ENCODE peak calls at places on chromosome 7, in seven cellular contexts. P, C, I, K, Q, G and X are unnamed samples. For H3K36me3 and H3K4me1, the result is how much of the 10 kb centered on the place peaks cover.

GRCh38 chr7:105277341-105277740 is 111.4 kb downstream of the SRPK2 start:
- DNase-seq in P (no peak), C (no peak), Q (peak), I (no peak), G (no peak), K (peak), X (no peak)

GRCh38 chr7:26202019-26202985 is 757 bp downstream of the CBX3 start:
- DNase-seq in P (peak), K (no peak), C (peak), I (peak), G (peak), Q (no peak), X (peak)

GRCh38 chr7:77409005-77409738 is 7.0 kb downstream of the GSAP start:
- DNase-seq in C (no peak), K (peak), P (no peak), Q (peak), G (peak), I (no peak), X (no peak)

GRCh38 chr7:133836666-133837065 is 290.5 kb upstream of the LRGUK start:
- DNase-seq in I (no peak), K (no peak), P (no peak), G (no peak), C (no peak), Q (no peak), X (peak)

GRCh38 chr7:22351329-22351692 is 5.6 kb downstream of the RAPGEF5 start:
- DNase-seq in K (no peak), G (no peak), C (no peak), I (no peak), Q (no peak), P (peak), X (no peak)

GRCh38 chr7:16062269-16062668 is 359.1 kb downstream of the CRPPA start:
- DNase-seq in C (no peak), Q (peak), K (peak), P (no peak), G (peak), I (no peak), X (no peak)

GRCh38 chr7:3832199-3832598 is 531.1 kb downstream of the SDK1 start:
- DNase-seq in P (no peak), G (no peak), Q (no peak), I (no peak), C (no peak), K (no peak), X (no peak)

GRCh38 chr7:12403287-12404181 is at the start of gene VWDE:
- DNase-seq in P (no peak), K (peak), I (peak), C (peak), G (peak), Q (peak), X (peak)

GRCh38 chr7:50960621-50961310 is 178.1 kb upstream of the GRB10 start:
- DNase-seq in Q (no peak), I (no peak), P (no peak), C (no peak), G (no peak), K (no peak), X (no peak)

GRCh38 chr7:157362729-157363128 is 25.9 kb downstream of the DNAJB6 start:
- DNase-seq in C (no peak), K (no peak), P (no peak), Q (no peak), G (no peak), I (no peak), X (no peak)

GRCh38 chr7:158252837-158253669 is 334.6 kb downstream of the PTPRN2 start:
- DNase-seq in Q (no peak), I (no peak), K (no peak), P (no peak), G (no peak), C (no peak), X (no peak)

GRCh38 chr7:136890379-136890778 is 21.9 kb downstream of the CHRM2 start:
- DNase-seq in P (no peak), K (no peak), Q (peak), I (no peak), G (no peak), C (no peak), X (no peak)

GRCh38 chr7:17898111-17898510 is 42.2 kb downstream of the SNX13 start:
- DNase-seq in P (no peak), G (no peak), Q (no peak), I (no peak), C (no peak), K (no peak), X (no peak)

GRCh38 chr7:47635091-47636090 is 53.5 kb upstream of the TNS3 start:
- DNase-seq in C (no peak), K (peak), P (no peak), G (no peak), Q (no peak), I (peak), X (no peak)

GRCh38 chr7:28239823-28240204 is 59.2 kb upstream of the JAZF1 start:
- DNase-seq in I (no peak), G (no peak), Q (peak), P (no peak), C (no peak), K (no peak), X (no peak)

GRCh38 chr7:137026176-137026500 is 157.7 kb downstream of the CHRM2 start:
- DNase-seq in G (no peak), Q (no peak), C (no peak), P (no peak), K (no peak), I (no peak), X (no peak)

GRCh38 chr7:75584385-75584784 is 92.3 kb downstream of the SPDYE5 start:
- DNase-seq in Q (no peak), K (no peak), C (no peak), I (no peak), G (peak), P (no peak), X (no peak)
- H3K36me3 ChIP-seq in Q (under half), K (under half), C (under half), I (under half), G (under half), P (under half), X (under half)

DNA sequence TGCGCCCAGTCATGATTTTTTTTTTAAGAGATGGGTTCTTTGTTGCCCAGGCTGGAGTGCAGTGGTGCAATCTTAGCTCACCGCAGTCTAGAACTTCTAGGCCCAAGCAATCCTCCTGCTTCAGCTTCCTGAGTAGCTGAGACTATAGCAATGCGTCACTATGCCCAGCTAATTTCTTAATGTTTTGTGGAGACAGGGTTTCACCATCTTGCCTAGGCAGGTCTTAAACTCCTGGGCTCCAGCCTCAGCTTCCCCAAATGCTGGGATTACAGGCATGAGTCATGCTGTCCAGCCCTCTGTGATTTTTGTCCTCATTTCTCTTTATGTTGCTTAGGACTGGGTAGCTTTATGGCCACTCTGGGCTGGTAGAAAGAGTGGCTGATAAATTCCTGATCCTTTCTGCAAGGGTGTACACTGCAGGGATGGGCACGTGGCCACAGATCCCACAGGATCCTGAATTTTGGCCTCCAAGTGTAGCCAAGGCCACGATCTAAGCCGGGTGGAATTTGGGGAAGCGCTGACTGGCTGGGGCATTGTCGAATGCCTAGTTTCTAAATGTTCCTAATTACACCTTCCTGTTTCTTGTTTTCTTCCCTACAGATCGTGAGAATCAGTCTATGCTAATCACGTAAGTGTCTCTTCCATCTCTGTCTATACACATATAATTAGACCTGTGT is 24.1 kb upstream of the MYH16 start:
- DNase-seq in G (no peak), K (peak), C (no peak), P (no peak), Q (no peak), I (no peak), X (no peak)
- H3K4me1 ChIP-seq in G (under half), K (under half), C (under half), P (under half), Q (under half), I (under half), X (under half)

DNA sequence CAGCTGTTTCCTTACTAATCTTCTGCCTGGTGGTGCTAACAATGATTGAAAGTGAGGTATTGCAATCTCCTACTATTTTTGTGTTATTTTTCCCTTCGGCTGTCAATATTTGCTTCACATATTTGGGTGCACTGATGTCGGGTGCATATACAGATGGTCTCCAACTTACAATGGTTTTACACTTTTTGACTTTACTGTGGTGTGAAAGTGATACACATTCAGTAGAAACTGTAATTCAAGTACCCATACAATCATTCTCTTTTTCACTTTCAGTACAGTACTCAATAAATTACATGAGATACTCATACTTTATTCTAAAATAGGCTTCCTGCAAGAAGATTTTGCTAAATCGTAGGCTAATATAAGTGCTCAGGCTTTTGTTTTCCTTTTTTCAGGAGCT is 73.2 kb downstream of the RNF216 start:
- DNase-seq in Q (no peak), K (no peak), P (no peak), C (no peak), I (no peak), G (no peak), X (no peak)
- H3K36me3 ChIP-seq in Q (under half), K (under half), P (half or more), C (under half), I (under half), G (under half), X (under half)

DNA sequence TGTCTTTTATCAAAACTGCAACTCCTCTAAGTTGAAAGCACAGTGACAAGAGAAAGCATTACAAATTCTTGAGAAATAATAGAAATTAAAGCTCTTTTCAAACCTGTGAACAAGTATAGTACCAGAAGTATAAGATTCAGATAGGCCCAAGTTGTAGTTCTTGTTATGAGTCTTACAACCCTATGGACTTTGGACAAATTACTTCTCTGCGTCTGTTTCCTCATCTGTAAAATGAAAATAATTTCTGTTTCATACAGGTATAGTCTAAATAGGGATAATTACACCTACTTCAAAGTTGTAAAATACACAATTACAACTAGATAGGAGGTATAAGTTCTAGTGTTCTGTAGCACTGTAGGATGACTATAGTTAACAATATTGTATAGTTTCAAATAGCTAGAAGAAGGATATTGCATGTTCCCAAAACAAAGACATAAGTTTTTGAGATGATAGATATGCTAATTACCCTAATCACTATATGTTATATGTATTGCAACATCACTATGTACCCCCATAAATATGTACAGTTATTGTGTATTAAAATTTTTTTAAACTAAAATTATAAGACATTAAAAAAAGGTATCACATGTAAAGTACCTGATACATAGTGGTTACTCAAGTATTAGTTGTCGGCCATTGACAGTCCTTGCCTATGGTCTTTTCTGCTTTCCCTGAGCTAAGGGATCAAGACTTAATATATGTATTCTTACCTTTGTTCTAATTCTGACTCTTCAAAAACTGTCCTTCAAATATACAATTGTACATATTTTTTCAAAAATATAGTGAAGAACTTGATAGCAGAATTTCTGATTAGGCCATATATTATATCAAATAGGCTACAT is 1.8 kb upstream of the WASL start:
- DNase-seq in K (no peak), C (no peak), P (no peak), Q (no peak), I (no peak), G (no peak), X (no peak)
- H3K4me1 ChIP-seq in K (under half), C (under half), P (under half), Q (under half), I (under half), G (under half), X (under half)

GRCh38 chr7:107971613-107972012 is 31.3 kb downstream of the LAMB1 start:
- DNase-seq in P (no peak), G (peak), I (no peak), Q (peak), K (peak), C (no peak), X (no peak)

GRCh38 chr7:107972986-107973385 is 30.0 kb downstream of the LAMB1 start:
- DNase-seq in P (no peak), G (no peak), C (no peak), I (no peak), Q (peak), K (peak), X (no peak)

GRCh38 chr7:107972075-107972482 is 30.9 kb downstream of the LAMB1 start:
- DNase-seq in Q (peak), C (no peak), P (no peak), K (no peak), G (peak), I (no peak), X (no peak)

GRCh38 chr7:107975394-107976013 is 27.5 kb downstream of the LAMB1 start:
- DNase-seq in I (no peak), K (no peak), Q (no peak), P (no peak), G (no peak), C (no peak), X (no peak)

GRCh38 chr7:107973861-107974260 is 29.1 kb downstream of the LAMB1 start:
- DNase-seq in G (no peak), I (no peak), C (no peak), Q (no peak), P (no peak), K (no peak), X (no peak)
- H3K36me3 ChIP-seq in G (under half), I (under half), C (under half), Q (under half), P (under half), K (half or more), X (half or more)

GRCh38 chr7:150716939-150717338 is 526 bp downstream of the GIMAP1 start:
- DNase-seq in I (no peak), C (no peak), Q (no peak), P (no peak), K (no peak), G (peak), X (no peak)
- H3K4me1 ChIP-seq in I (under half), C (half or more), Q (under half), P (under half), K (under half), G (under half), X (under half)

GRCh38 chr7:13890793-13891192 is 98.7 kb downstream of the ETV1 start:
- DNase-seq in Q (no peak), K (no peak), G (no peak), P (no peak), C (no peak), I (no peak), X (no peak)

GRCh38 chr7:13898957-13899670 is 90.4 kb downstream of the ETV1 start:
- DNase-seq in I (no peak), K (no peak), G (no peak), P (no peak), C (no peak), Q (no peak), X (no peak)

GRCh38 chr7:13897825-13898224 is 91.6 kb downstream of the ETV1 start:
- DNase-seq in I (no peak), K (no peak), P (no peak), G (no peak), Q (peak), C (no peak), X (no peak)

GRCh38 chr7:13894956-13895355 is 94.5 kb downstream of the ETV1 start:
- DNase-seq in G (no peak), K (no peak), P (no peak), Q (no peak), I (no peak), C (no peak), X (no peak)
- H3K36me3 ChIP-seq in G (under half), K (under half), P (under half), Q (under half), I (under half), C (under half), X (under half)